ENCODE peak calls at places on chromosome 15, in six cellular contexts. E is lung, G is heart right ventricle, O is PC-3, W is psoas muscle, Z is mammary epithelial cell. U is an unnamed sample.

GRCh38 chr15:85702321-85703230 is 92.1 kb downstream of the KLHL25 start:
- DNase-seq in E (no peak), G (no peak), Z (no peak), W (no peak), O (no peak), U (no peak)

GRCh38 chr15:61070111-61070901 is 158.8 kb downstream of the RORA start:
- DNase-seq in W (no peak), O (no peak), Z (no peak), G (no peak), E (no peak), U (no peak)

GRCh38 chr15:91525746-91526145 is 327.8 kb upstream of the SLCO3A1 start:
- DNase-seq in Z (no peak), E (no peak), G (no peak), W (no peak), O (no peak), U (no peak)

GRCh38 chr15:67997996-67998395 is 56.1 kb upstream of the PIAS1 start:
- DNase-seq in O (peak; percentile 84), W (no peak), G (no peak), Z (peak; percentile 83), E (no peak), U (no peak)

GRCh38 chr15:64288577-64288976 is 67.4 kb downstream of the CSNK1G1 start:
- DNase-seq in W (no peak), G (no peak), O (peak; percentile 59), E (no peak), Z (peak; percentile 21), U (no peak)

GRCh38 chr15:66356069-66356358 is 471 bp downstream of the TIPIN start:
- DNase-seq in G (no peak), E (no peak), W (no peak), O (no peak), Z (no peak), U (no peak)

GRCh38 chr15:40354408-40355171 is 3.4 kb upstream of the DISP2 start:
- DNase-seq in Z (no peak), E (no peak), O (peak; percentile 39), W (peak; percentile 36), G (no peak), U (no peak)

GRCh38 chr15:57784081-57784488 is 77.6 kb downstream of the POLR2M start:
- DNase-seq in E (no peak), G (peak; percentile 25), Z (peak; percentile 83), W (peak; percentile 62), O (no peak), U (no peak)

GRCh38 chr15:40312370-40313158 is 4.8 kb upstream of the PLCB2 start:
- DNase-seq in Z (no peak), E (no peak), W (no peak), O (no peak), G (no peak), U (no peak)

GRCh38 chr15:39239562-39239961 is 341.3 kb upstream of the THBS1 start:
- DNase-seq in W (no peak), E (no peak), Z (peak; percentile 79), G (no peak), O (peak; percentile 91), U (no peak)

GRCh38 chr15:85757073-85757938 is 37.4 kb downstream of the KLHL25 start:
- DNase-seq in Z (no peak), G (peak; percentile 57), W (no peak), E (no peak), O (no peak), U (no peak)

GRCh38 chr15:34679326-34679725 is 75.5 kb downstream of the GJD2 start:
- DNase-seq in O (no peak), W (no peak), E (no peak), Z (no peak), G (no peak), U (no peak)

GRCh38 chr15:36814708-36815107 is 235.3 kb downstream of the CDIN1 start:
- DNase-seq in Z (peak; percentile 38), G (no peak), E (no peak), O (no peak), W (no peak), U (no peak)

GRCh38 chr15:68205949-68206539 is 912 bp upstream of the CALML4 start:
- DNase-seq in O (no peak), W (peak; percentile 76), G (peak; percentile 59), E (peak; percentile 65), Z (no peak), U (peak; percentile 50)

GRCh38 chr15:57422113-57422754 is 45.9 kb downstream of the CGNL1 start:
- DNase-seq in E (no peak), Z (no peak), G (no peak), O (no peak), W (no peak), U (no peak)

GRCh38 chr15:48233246-48233645 is 27.1 kb downstream of the SLC12A1 start:
- DNase-seq in W (no peak), E (no peak), Z (no peak), O (no peak), G (no peak), U (no peak)

GRCh38 chr15:80070840-80071239 is 11.4 kb downstream of the ZFAND6 start:
- DNase-seq in O (peak; percentile 36), E (no peak), W (no peak), G (no peak), Z (no peak), U (no peak)

GRCh38 chr15:82831894-82832600 is 22.6 kb downstream of the WHAMM start:
- DNase-seq in O (no peak), E (no peak), G (no peak), Z (no peak), W (no peak), U (no peak)

GRCh38 chr15:92882697-92883642 is 17.2 kb upstream of the CHD2 start:
- DNase-seq in G (peak; percentile 41), E (no peak), Z (no peak), O (no peak), W (peak; percentile 75), U (peak; percentile 39)

GRCh38 chr15:100959066-100960050 is 40.2 kb downstream of the LRRK1 start:
- DNase-seq in E (no peak), W (no peak), O (peak; percentile 31), G (no peak), Z (no peak), U (no peak)

DNA sequence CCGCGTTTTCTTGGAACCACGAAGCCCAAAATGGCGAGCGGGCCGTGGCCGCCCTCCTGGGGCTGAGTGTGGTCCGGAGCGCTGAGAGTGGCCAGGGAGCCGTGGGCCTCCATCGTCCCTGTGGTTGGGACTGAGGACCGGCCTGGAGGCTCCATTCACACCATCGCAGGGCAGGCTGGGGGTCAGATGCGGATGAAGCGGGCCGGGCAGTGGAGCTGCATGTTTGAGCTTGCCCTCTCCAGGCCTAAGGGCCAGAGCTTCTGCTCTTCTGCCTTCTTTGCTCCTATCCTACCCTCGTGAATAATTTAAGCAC is 44.8 kb upstream of the POLG start:
- DNase-seq in O (no peak), G (no peak), Z (no peak), E (no peak), W (no peak), U (no peak)
- H3K4me3 ChIP-seq in O (no peak overlapping the region), G (peak overlapping the region; percentile 39), Z (no peak overlapping the region), E (no peak overlapping the region), W (peak overlapping the region; percentile 61), U (peak overlapping the region; percentile 41)

GRCh38 chr15:69836526-69837230 is 261.0 kb downstream of the TLE3 start:
- DNase-seq in G (no peak), Z (no peak), O (no peak), E (no peak), W (no peak), U (no peak)
- TF ChIP-seq CTCF in G (no peak), Z (no peak), O (no peak), E (no peak), W (no peak), U (no peak)

GRCh38 chr15:96416218-96416933 is 85.9 kb downstream of the NR2F2 start:
- DNase-seq in O (no peak), G (no peak), Z (no peak), W (no peak), E (no peak), U (no peak)

GRCh38 chr15:96418146-96418545 is 87.6 kb downstream of the NR2F2 start:
- DNase-seq in E (no peak), G (no peak), O (no peak), Z (no peak), W (no peak), U (no peak)

GRCh38 chr15:96417760-96418130 is 87.2 kb downstream of the NR2F2 start:
- DNase-seq in G (no peak), W (no peak), Z (no peak), E (no peak), O (no peak), U (no peak)

GRCh38 chr15:96415513-96416217 is 85.2 kb downstream of the NR2F2 start:
- DNase-seq in O (no peak), W (no peak), E (no peak), G (no peak), Z (no peak), U (no peak)

DNA sequence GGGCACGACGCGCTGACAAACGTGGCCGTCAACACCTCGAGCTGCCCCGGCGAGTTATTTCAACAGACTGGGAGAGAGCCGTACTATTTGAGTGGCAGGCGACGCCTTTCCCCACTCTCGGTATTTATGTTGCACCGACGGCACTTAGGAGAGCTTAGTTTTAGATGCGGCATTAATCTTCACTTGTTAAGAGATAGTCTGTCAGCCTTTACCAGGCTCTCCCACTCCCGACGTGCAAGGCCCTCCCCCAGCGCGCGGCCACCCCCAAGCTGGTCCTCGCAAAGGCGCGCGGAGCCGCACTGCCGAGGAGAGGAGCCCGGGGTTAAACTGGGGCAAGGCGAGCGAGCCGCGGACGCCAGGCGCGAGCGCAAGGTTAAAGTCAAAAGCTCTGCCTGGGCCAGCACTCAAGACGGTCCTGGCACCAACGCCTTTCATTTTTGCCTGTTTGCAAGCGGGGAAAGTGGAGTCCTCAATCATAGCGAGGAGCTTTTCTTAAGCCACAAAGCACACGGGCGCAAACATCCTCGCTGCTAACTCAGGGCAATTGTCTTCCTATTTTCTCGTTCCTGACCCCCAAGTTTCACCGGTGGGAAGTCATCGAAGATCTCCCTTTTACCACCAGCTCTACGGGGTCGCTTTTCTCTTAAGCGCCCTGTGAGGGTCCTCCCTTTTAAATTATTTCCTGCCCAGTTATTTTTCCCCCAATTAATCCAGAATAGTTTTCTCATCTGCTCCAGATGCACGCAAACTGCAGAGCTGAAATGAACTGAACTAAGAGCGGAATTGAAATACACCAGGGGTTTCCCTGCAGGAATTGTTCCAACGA is 86.6 kb downstream of the NR2F2 start:
- DNase-seq in W (no peak), G (no peak), O (no peak), Z (no peak), E (no peak), U (no peak)
- H3K4me3 ChIP-seq in W (peak overlapping the region; percentile 55), G (peak overlapping the region; percentile 30), O (no peak overlapping the region), Z (peak overlapping the region; percentile 19), E (no peak overlapping the region), U (peak overlapping the region; percentile 37)

GRCh38 chr15:71565006-71565405 is 245.3 kb upstream of the NR2E3 start:
- DNase-seq in O (no peak), W (no peak), Z (no peak), G (no peak), E (no peak), U (no peak)
- TF ChIP-seq CTCF in O (no peak), W (no peak), Z (no peak), G (no peak), E (no peak), U (no peak)